ENCODE peak calls at places on chromosomes 13 and 19, in seven cellular contexts. One of them, this sample, is unnamed.

GRCh38 chr19:46731007-46731501 is 14.1 kb upstream of the PRKD2 start:
- DNase-seq in GM23338: no peak
- DNase-seq in PC-9: peak
- DNase-seq in HepG2: no peak
- DNase-seq in neural progenitor cell: no peak
- DNase-seq in hepatocyte: no peak
- DNase-seq in PC-3: peak
- DNase-seq in this sample: no peak

GRCh38 chr13:92838786-92839185 is 387.8 kb upstream of the GPC6 start:
- DNase-seq in GM23338: no peak
- DNase-seq in PC-9: no peak
- DNase-seq in HepG2: peak
- DNase-seq in neural progenitor cell: no peak
- DNase-seq in hepatocyte: no peak
- DNase-seq in PC-3: peak
- DNase-seq in this sample: no peak

GRCh38 chr19:33622809-33623511 is 1.2 kb downstream of the CHST8 start:
- DNase-seq in GM23338: peak
- DNase-seq in PC-9: no peak
- DNase-seq in HepG2: no peak
- DNase-seq in neural progenitor cell: peak
- DNase-seq in hepatocyte: no peak
- DNase-seq in PC-3: no peak
- DNase-seq in this sample: no peak

GRCh38 chr13:114128624-114129522 is 3.5 kb downstream of the RASA3 start:
- DNase-seq in GM23338: no peak
- DNase-seq in PC-9: no peak
- DNase-seq in HepG2: no peak
- DNase-seq in neural progenitor cell: no peak
- DNase-seq in hepatocyte: no peak
- DNase-seq in PC-3: peak
- DNase-seq in this sample: no peak

GRCh38 chr13:45932611-45933182 is 81.1 kb upstream of the SIAH3 start:
- DNase-seq in GM23338: no peak
- DNase-seq in PC-9: no peak
- DNase-seq in HepG2: no peak
- DNase-seq in neural progenitor cell: no peak
- DNase-seq in hepatocyte: no peak
- DNase-seq in PC-3: no peak
- DNase-seq in this sample: no peak

GRCh38 chr19:1837625-1838105 is 10.6 kb downstream of the REXO1 start:
- DNase-seq in GM23338: peak
- DNase-seq in PC-9: peak
- DNase-seq in HepG2: peak
- DNase-seq in neural progenitor cell: peak
- DNase-seq in hepatocyte: peak
- DNase-seq in PC-3: peak
- DNase-seq in this sample: no peak

GRCh38 chr19:13024126-13024957 is 29.1 kb downstream of the NFIX start:
- DNase-seq in GM23338: no peak
- DNase-seq in PC-9: no peak
- DNase-seq in HepG2: no peak
- DNase-seq in neural progenitor cell: peak
- DNase-seq in hepatocyte: no peak
- DNase-seq in PC-3: peak
- DNase-seq in this sample: no peak

GRCh38 chr19:19067276-19068072 is 3.7 kb downstream of the SLC25A42 start:
- DNase-seq in GM23338: no peak
- DNase-seq in PC-9: no peak
- DNase-seq in HepG2: no peak
- DNase-seq in neural progenitor cell: no peak
- DNase-seq in hepatocyte: no peak
- DNase-seq in PC-3: no peak
- DNase-seq in this sample: no peak

GRCh38 chr19:54073829-54074228 is 7.3 kb downstream of the TARM1 start:
- DNase-seq in GM23338: no peak
- DNase-seq in PC-9: no peak
- DNase-seq in HepG2: no peak
- DNase-seq in neural progenitor cell: no peak
- DNase-seq in hepatocyte: no peak
- DNase-seq in PC-3: no peak
- DNase-seq in this sample: no peak

GRCh38 chr19:12757544-12758274 is 6.1 kb downstream of the BEST2 start:
- DNase-seq in GM23338: peak
- DNase-seq in PC-9: peak
- DNase-seq in HepG2: peak
- DNase-seq in neural progenitor cell: peak
- DNase-seq in hepatocyte: peak
- DNase-seq in PC-3: peak
- DNase-seq in this sample: no peak

GRCh38 chr13:26300140-26300539 is 46.2 kb downstream of the CDK8 start:
- DNase-seq in GM23338: no peak
- DNase-seq in PC-9: no peak
- DNase-seq in HepG2: no peak
- DNase-seq in neural progenitor cell: no peak
- DNase-seq in hepatocyte: no peak
- DNase-seq in PC-3: peak
- DNase-seq in this sample: no peak

GRCh38 chr19:48543121-48543710 is 8.8 kb upstream of the SULT2B1 start:
- DNase-seq in GM23338: peak
- DNase-seq in PC-9: peak
- DNase-seq in HepG2: no peak
- DNase-seq in neural progenitor cell: no peak
- DNase-seq in hepatocyte: no peak
- DNase-seq in PC-3: peak
- DNase-seq in this sample: peak

DNA sequence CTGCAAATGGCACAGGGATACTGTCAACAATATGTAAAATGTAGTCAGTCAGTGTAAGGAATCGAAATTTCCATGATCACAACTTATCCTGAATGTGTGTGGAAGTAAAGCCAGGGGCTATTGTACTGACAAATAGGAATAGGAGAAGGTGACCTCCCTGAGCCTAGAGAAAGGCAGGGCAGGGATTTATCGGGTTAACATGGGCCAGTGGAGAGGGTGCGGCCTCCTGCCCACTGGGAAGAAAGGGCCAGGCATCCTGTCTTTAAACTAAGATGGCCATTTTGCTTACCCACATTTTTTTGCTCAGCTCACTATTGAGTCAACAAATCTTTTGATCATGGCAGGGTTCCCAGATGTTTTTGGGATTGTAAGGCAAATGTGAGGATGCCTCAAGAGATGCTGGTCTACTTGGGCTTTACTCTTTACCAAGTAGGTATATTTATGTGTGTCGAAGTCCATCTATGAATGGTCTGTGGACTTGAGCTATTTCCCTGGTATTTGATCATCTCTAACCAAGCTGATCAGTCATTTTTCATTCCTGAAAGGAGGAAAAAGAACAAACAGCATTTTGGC is 116.6 kb upstream of the RNF113B start:
- DNase-seq in GM23338: no peak
- DNase-seq in PC-9: no peak
- DNase-seq in HepG2: no peak
- DNase-seq in neural progenitor cell: no peak
- DNase-seq in hepatocyte: no peak
- DNase-seq in PC-3: peak
- DNase-seq in this sample: no peak
- TF ChIP-seq EZH2 in GM23338: no peak
- TF ChIP-seq EZH2 in PC-9: no peak
- TF ChIP-seq EZH2 in HepG2: no peak
- TF ChIP-seq EZH2 in neural progenitor cell: no peak
- TF ChIP-seq EZH2 in hepatocyte: no peak
- TF ChIP-seq EZH2 in PC-3: no peak
- TF ChIP-seq EZH2 in this sample: no peak

DNA sequence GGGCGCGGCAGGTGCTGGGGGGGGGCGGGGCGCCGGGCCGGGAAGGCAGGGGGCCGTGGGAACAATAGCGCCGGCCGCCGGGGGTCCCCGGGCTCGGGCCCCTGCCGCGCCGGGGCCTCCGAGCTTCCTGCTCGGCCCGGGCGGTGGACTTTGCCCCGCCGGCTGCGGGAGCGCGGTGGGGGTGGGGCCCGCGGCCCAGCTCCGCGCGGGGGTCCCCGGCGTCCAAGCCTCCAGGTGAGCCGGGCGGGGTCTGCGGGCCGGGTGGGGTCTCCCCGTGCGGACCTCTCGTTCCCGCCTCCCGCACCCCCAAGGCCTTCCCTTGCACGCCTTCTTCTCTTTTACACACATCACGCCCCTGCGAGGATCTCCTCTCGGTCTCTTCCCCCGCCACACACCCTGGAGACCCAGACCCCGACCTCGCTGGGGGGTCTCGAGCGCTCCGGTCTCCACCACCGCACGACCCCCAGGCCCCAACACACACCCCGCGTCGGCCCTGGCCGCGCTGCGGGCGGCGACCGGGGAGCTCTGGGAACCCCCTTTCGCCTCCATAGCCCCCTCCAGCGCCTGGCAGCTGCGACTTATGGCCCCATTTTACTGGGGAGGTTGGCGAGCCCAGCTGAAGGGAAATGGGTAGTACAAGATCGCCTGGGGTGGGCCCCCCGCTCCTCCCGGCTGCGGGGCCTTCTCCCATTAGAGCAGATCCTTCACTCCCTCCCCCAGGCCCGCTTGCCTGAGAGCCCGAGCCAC is 701 bp downstream of the CAMSAP3 start:
- DNase-seq in GM23338: peak
- DNase-seq in PC-9: no peak
- DNase-seq in HepG2: no peak
- DNase-seq in neural progenitor cell: peak
- DNase-seq in hepatocyte: peak
- DNase-seq in PC-3: peak
- DNase-seq in this sample: no peak
- TF ChIP-seq EZH2 in GM23338: no peak
- TF ChIP-seq EZH2 in PC-9: no peak
- TF ChIP-seq EZH2 in HepG2: no peak
- TF ChIP-seq EZH2 in neural progenitor cell: no peak
- TF ChIP-seq EZH2 in hepatocyte: no peak
- TF ChIP-seq EZH2 in PC-3: no peak
- TF ChIP-seq EZH2 in this sample: no peak

DNA sequence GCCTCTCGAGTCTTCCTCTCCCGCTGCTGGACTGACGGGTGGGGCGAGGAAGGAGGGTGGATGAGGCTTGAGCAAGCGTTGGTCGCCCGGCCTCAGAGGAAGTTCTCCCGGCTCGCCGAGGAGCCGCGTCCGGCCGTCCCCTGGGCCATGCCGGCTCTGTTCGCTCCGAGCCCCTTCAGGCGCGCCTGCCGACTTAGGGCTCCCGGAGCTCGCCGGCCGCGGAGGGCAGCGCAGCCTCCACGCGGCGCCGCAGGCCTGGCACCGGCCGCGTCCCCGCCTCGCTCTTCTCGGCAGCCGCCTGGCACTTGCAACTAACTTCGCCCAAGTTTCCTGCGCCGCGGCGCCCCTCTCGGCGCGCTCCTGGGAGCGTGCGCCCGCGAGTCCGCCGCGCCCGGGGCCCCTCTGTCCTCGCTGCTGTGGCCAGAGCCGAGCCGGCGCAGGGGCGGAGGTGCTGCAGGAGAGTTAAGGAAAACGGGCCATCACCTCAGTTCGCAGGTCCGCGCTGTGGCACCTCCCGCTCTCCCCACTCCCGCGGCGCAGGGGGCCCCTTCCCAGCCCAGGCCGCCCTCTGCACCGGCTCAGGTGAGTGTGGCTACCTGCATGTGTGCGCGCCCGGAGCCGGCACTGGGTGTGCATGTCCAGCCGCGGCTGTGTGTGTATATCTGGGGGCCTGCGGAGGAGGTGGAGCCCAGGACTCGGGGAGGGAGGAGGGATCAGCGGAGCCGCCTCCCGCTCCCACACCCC is 639 bp upstream of the SOX21 start:
- DNase-seq in GM23338: peak
- DNase-seq in PC-9: no peak
- DNase-seq in HepG2: no peak
- DNase-seq in neural progenitor cell: peak
- DNase-seq in hepatocyte: peak
- DNase-seq in PC-3: peak
- DNase-seq in this sample: no peak
- TF ChIP-seq EZH2 in GM23338: peak
- TF ChIP-seq EZH2 in PC-9: no peak
- TF ChIP-seq EZH2 in HepG2: peak
- TF ChIP-seq EZH2 in neural progenitor cell: no peak
- TF ChIP-seq EZH2 in hepatocyte: no peak
- TF ChIP-seq EZH2 in PC-3: no peak
- TF ChIP-seq EZH2 in this sample: no peak

GRCh38 chr13:106532111-106532929 is 3.1 kb downstream of the EFNB2 start:
- DNase-seq in GM23338: no peak
- DNase-seq in PC-9: peak
- DNase-seq in HepG2: no peak
- DNase-seq in neural progenitor cell: peak
- DNase-seq in hepatocyte: peak
- DNase-seq in PC-3: peak
- DNase-seq in this sample: no peak

GRCh38 chr13:106533940-106534843 is 1.3 kb downstream of the EFNB2 start:
- DNase-seq in GM23338: peak
- DNase-seq in PC-9: peak
- DNase-seq in HepG2: no peak
- DNase-seq in neural progenitor cell: peak
- DNase-seq in hepatocyte: peak
- DNase-seq in PC-3: peak
- DNase-seq in this sample: no peak

GRCh38 chr13:106530907-106531520 is 4.4 kb downstream of the EFNB2 start:
- DNase-seq in GM23338: no peak
- DNase-seq in PC-9: no peak
- DNase-seq in HepG2: no peak
- DNase-seq in neural progenitor cell: peak
- DNase-seq in hepatocyte: no peak
- DNase-seq in PC-3: peak
- DNase-seq in this sample: no peak

GRCh38 chr13:106534844-106535551 is 464 bp downstream of the EFNB2 start:
- DNase-seq in GM23338: peak
- DNase-seq in PC-9: no peak
- DNase-seq in HepG2: no peak
- DNase-seq in neural progenitor cell: no peak
- DNase-seq in hepatocyte: peak
- DNase-seq in PC-3: peak
- DNase-seq in this sample: no peak

DNA sequence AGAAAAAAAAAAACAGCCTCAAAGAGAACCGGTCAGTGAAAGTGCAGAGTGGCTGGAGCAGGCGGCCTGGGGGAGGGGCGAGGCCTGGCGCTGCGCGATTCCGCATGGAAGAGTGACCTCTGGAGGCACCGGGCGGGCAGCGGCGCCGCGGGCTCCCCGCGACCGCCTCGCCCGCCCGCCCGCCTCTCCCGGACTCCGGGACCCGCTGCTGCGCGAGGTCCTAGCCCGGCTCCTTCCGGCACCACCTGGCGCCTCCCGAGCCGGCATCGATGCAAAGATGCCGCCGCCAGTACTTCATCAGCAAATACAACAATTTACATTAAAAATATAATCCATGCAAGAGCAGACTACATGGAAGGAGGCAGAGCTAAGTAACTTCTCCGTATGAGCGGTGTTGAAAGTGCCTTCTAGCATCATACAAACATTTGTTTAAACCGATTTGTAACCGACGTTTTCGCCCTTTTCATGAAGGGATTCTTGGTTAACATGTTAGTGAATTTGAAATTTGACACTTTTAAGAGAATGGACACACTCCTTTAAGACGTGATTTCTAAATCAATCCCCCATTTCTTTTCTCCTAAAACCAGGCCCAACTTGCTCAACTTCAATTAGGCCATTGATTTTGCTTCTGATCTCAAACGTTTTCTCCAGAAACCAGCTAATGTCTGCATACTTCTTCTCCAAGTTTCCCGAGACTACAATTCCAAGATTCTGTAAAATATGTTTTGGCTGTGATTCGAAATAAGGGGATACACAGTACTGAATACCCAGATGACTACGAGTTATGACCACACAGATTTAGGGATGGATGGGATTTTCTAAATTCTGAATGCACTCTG is 2.1 kb downstream of the EFNB2 start:
- DNase-seq in GM23338: peak
- DNase-seq in PC-9: peak
- DNase-seq in HepG2: peak
- DNase-seq in neural progenitor cell: peak
- DNase-seq in hepatocyte: peak
- DNase-seq in PC-3: peak
- DNase-seq in this sample: no peak
- TF ChIP-seq EZH2 in GM23338: peak
- TF ChIP-seq EZH2 in PC-9: no peak
- TF ChIP-seq EZH2 in HepG2: peak
- TF ChIP-seq EZH2 in neural progenitor cell: no peak
- TF ChIP-seq EZH2 in hepatocyte: no peak
- TF ChIP-seq EZH2 in PC-3: no peak
- TF ChIP-seq EZH2 in this sample: no peak

This sample was measured in keratinocyte.